ENCODE peak calls at places on chromosomes 16 and 17, in four cellular contexts. P is pulmonary artery endothelial cell, X is T follicular helper cell, G is hippocampal formation. M is an unnamed sample.

GRCh38 chr17:47618416-47618815 is 31.3 kb upstream of the KPNB1 start:
- DNase-seq in P (no peak), X (no peak), G (no peak), M (no peak)

GRCh38 chr17:34998205-34998604 is 17.9 kb downstream of the LIG3 start:
- DNase-seq in P (peak; percentile 45), X (peak; percentile 67), G (peak; percentile 77), M (no peak)

GRCh38 chr16:75323198-75323597 is 71.8 kb upstream of the BCAR1 start:
- DNase-seq in P (no peak), X (no peak), G (no peak), M (no peak)

GRCh38 chr17:27657620-27658019 is 26.6 kb downstream of the LGALS9 start:
- DNase-seq in P (no peak), X (no peak), G (no peak), M (no peak)

GRCh38 chr16:24378999-24379398 is 122.9 kb downstream of the CACNG3 start:
- DNase-seq in P (no peak), X (no peak), G (no peak), M (no peak)

GRCh38 chr16:21300309-21301167 is 22.4 kb upstream of the CRYM start:
- DNase-seq in P (peak; percentile 98), X (peak; percentile 6), G (peak; percentile 85), M (no peak)

GRCh38 chr16:55735120-55735781 is 79.5 kb downstream of the SLC6A2 start:
- DNase-seq in P (no peak), X (no peak), G (no peak), M (no peak)

GRCh38 chr16:88619859-88620655 is 18.3 kb upstream of the IL17C start:
- DNase-seq in P (no peak), X (peak; percentile 68), G (no peak), M (no peak)

GRCh38 chr17:49379926-49380325 is 17.9 kb upstream of the ZNF652 start:
- DNase-seq in P (no peak), X (no peak), G (no peak), M (no peak)

GRCh38 chr17:5110816-5111215 is 862 bp downstream of the ZNF232 start:
- DNase-seq in P (no peak), X (no peak), G (no peak), M (no peak)

GRCh38 chr17:8151120-8151640 is 1.0 kb downstream of the PER1 start:
- DNase-seq in P (peak; percentile 63), X (peak; percentile 86), G (peak; percentile 80), M (no peak)

GRCh38 chr17:81666092-81666341 is 388 bp downstream of the OXLD1 start:
- DNase-seq in P (no peak), X (no peak), G (no peak), M (no peak)

GRCh38 chr17:19012171-19013080 is 7.9 kb upstream of the FAM83G start:
- DNase-seq in P (no peak), X (no peak), G (no peak), M (no peak)

GRCh38 chr17:61421460-61421859 is 21.8 kb downstream of the TBX2 start:
- DNase-seq in P (no peak), X (no peak), G (no peak), M (no peak)

GRCh38 chr16:10995555-10995954 is 51.2 kb downstream of the CLEC16A start:
- DNase-seq in P (no peak), X (no peak), G (no peak), M (no peak)

GRCh38 chr17:15351487-15351840 is 10.1 kb upstream of the TEKT3 start:
- DNase-seq in P (no peak), X (no peak), G (no peak), M (no peak)

GRCh38 chr17:42361781-42362186 is 26.5 kb downstream of the STAT3 start:
- DNase-seq in P (no peak), X (no peak), G (no peak), M (no peak)

GRCh38 chr17:16349461-16349860 is 3.8 kb downstream of the CENPV start:
- DNase-seq in P (no peak), X (no peak), G (no peak), M (no peak)

GRCh38 chr17:58233547-58233946 is 4.8 kb upstream of the LPO start:
- DNase-seq in P (no peak), X (no peak), G (no peak), M (no peak)

GRCh38 chr17:76171701-76172100 is 30.7 kb upstream of the FOXJ1 start:
- DNase-seq in P (no peak), X (no peak), G (no peak), M (no peak)

GRCh38 chr16:63323055-63323454 is 1286.8 kb upstream of the CDH8 start:
- DNase-seq in P (no peak), X (no peak), G (no peak), M (no peak)

GRCh38 chr17:71287246-71287828 is 833.5 kb upstream of the SOX9 start:
- DNase-seq in P (no peak), X (no peak), G (no peak), M (no peak)

GRCh38 chr17:56824503-56824902 is 9.2 kb downstream of the C17orf67 start:
- DNase-seq in P (no peak), X (no peak), G (no peak), M (no peak)

GRCh38 chr17:7523033-7523432 is 25.8 kb upstream of the TNFSF12 start:
- DNase-seq in P (no peak), X (peak; percentile 31), G (no peak), M (no peak)

GRCh38 chr16:68227850-68228553 is 7.9 kb downstream of the ESRP2 start:
- DNase-seq in P (no peak), X (no peak), G (no peak), M (no peak)

M was measured in cortex of kidney.